ENCODE peak calls at places on chromosome 21, in ten cellular contexts. One of them, this sample, is unnamed.

GRCh38 chr21:30199989-30200388 is 15.9 kb downstream of the CLDN8 start:
- DNase-seq in thyroid gland: no peak
- DNase-seq in NB4: no peak
- DNase-seq in breast epithelium: no peak
- DNase-seq in A549: no peak
- DNase-seq in suprapubic skin: no peak
- DNase-seq in esophagus muscularis mucosa: no peak
- DNase-seq in body of pancreas: no peak
- DNase-seq in K562: no peak
- DNase-seq in HCT116: no peak
- DNase-seq in this sample: no peak

GRCh38 chr21:29641001-29641634 is 298.7 kb downstream of the GRIK1 start:
- DNase-seq in thyroid gland: no peak
- DNase-seq in NB4: no peak
- DNase-seq in breast epithelium: no peak
- DNase-seq in A549: no peak
- DNase-seq in suprapubic skin: no peak
- DNase-seq in esophagus muscularis mucosa: no peak
- DNase-seq in body of pancreas: no peak
- DNase-seq in K562: no peak
- DNase-seq in HCT116: no peak
- DNase-seq in this sample: no peak

GRCh38 chr21:29007801-29008200 is 11.3 kb downstream of the RWDD2B start:
- DNase-seq in thyroid gland: no peak
- DNase-seq in NB4: no peak
- DNase-seq in breast epithelium: no peak
- DNase-seq in A549: no peak
- DNase-seq in suprapubic skin: no peak
- DNase-seq in esophagus muscularis mucosa: no peak
- DNase-seq in body of pancreas: no peak
- DNase-seq in K562: no peak
- DNase-seq in HCT116: no peak
- DNase-seq in this sample: no peak

GRCh38 chr21:42513151-42513984 is at the start of gene SLC37A1:
- DNase-seq in thyroid gland: no peak
- DNase-seq in NB4: peak; percentile 41
- DNase-seq in breast epithelium: no peak
- DNase-seq in A549: no peak
- DNase-seq in suprapubic skin: no peak
- DNase-seq in esophagus muscularis mucosa: no peak
- DNase-seq in body of pancreas: no peak
- DNase-seq in K562: peak; percentile 40
- DNase-seq in HCT116: no peak
- DNase-seq in this sample: peak; percentile 64

GRCh38 chr21:22342855-22343254 is 1344.6 kb downstream of the NCAM2 start:
- DNase-seq in thyroid gland: no peak
- DNase-seq in NB4: no peak
- DNase-seq in breast epithelium: no peak
- DNase-seq in A549: no peak
- DNase-seq in suprapubic skin: no peak
- DNase-seq in esophagus muscularis mucosa: no peak
- DNase-seq in body of pancreas: peak; percentile 61
- DNase-seq in K562: no peak
- DNase-seq in HCT116: no peak
- DNase-seq in this sample: no peak

GRCh38 chr21:38322551-38322950 is 65.8 kb downstream of the KCNJ15 start:
- DNase-seq in thyroid gland: no peak
- DNase-seq in NB4: no peak
- DNase-seq in breast epithelium: no peak
- DNase-seq in A549: no peak
- DNase-seq in suprapubic skin: no peak
- DNase-seq in esophagus muscularis mucosa: no peak
- DNase-seq in body of pancreas: no peak
- DNase-seq in K562: no peak
- DNase-seq in HCT116: no peak
- DNase-seq in this sample: no peak

GRCh38 chr21:14968821-14969220 is 96.0 kb downstream of the NRIP1 start:
- DNase-seq in thyroid gland: no peak
- DNase-seq in NB4: no peak
- DNase-seq in breast epithelium: no peak
- DNase-seq in A549: no peak
- DNase-seq in suprapubic skin: no peak
- DNase-seq in esophagus muscularis mucosa: no peak
- DNase-seq in body of pancreas: no peak
- DNase-seq in K562: no peak
- DNase-seq in HCT116: no peak
- DNase-seq in this sample: no peak

GRCh38 chr21:16193758-16194606 is 464.2 kb downstream of the USP25 start:
- DNase-seq in thyroid gland: peak; percentile 70
- DNase-seq in NB4: peak; percentile 80
- DNase-seq in breast epithelium: peak; percentile 24
- DNase-seq in A549: peak; percentile 4
- DNase-seq in suprapubic skin: peak; percentile 73
- DNase-seq in esophagus muscularis mucosa: no peak
- DNase-seq in body of pancreas: peak; percentile 29
- DNase-seq in K562: no peak
- DNase-seq in HCT116: no peak
- DNase-seq in this sample: peak; percentile 67

GRCh38 chr21:34878940-34879339 is 170.2 kb downstream of the RUNX1 start:
- DNase-seq in thyroid gland: no peak
- DNase-seq in NB4: no peak
- DNase-seq in breast epithelium: no peak
- DNase-seq in A549: no peak
- DNase-seq in suprapubic skin: no peak
- DNase-seq in esophagus muscularis mucosa: no peak
- DNase-seq in body of pancreas: no peak
- DNase-seq in K562: no peak
- DNase-seq in HCT116: no peak
- DNase-seq in this sample: no peak

GRCh38 chr21:15895142-15896106 is 165.6 kb downstream of the USP25 start:
- DNase-seq in thyroid gland: peak; percentile 32
- DNase-seq in NB4: no peak
- DNase-seq in breast epithelium: no peak
- DNase-seq in A549: no peak
- DNase-seq in suprapubic skin: no peak
- DNase-seq in esophagus muscularis mucosa: no peak
- DNase-seq in body of pancreas: no peak
- DNase-seq in K562: no peak
- DNase-seq in HCT116: no peak
- DNase-seq in this sample: no peak

GRCh38 chr21:28359300-28359699 is 633.4 kb downstream of the LTN1 start:
- DNase-seq in thyroid gland: no peak
- DNase-seq in NB4: no peak
- DNase-seq in breast epithelium: no peak
- DNase-seq in A549: no peak
- DNase-seq in suprapubic skin: no peak
- DNase-seq in esophagus muscularis mucosa: no peak
- DNase-seq in body of pancreas: no peak
- DNase-seq in K562: no peak
- DNase-seq in HCT116: no peak
- DNase-seq in this sample: no peak

GRCh38 chr21:29433366-29434059 is 134.8 kb downstream of the BACH1 start:
- DNase-seq in thyroid gland: no peak
- DNase-seq in NB4: no peak
- DNase-seq in breast epithelium: no peak
- DNase-seq in A549: no peak
- DNase-seq in suprapubic skin: no peak
- DNase-seq in esophagus muscularis mucosa: no peak
- DNase-seq in body of pancreas: no peak
- DNase-seq in K562: no peak
- DNase-seq in HCT116: no peak
- DNase-seq in this sample: no peak

GRCh38 chr21:18985584-18985983 is 582.0 kb upstream of the TMPRSS15 start:
- DNase-seq in thyroid gland: no peak
- DNase-seq in NB4: no peak
- DNase-seq in breast epithelium: no peak
- DNase-seq in A549: no peak
- DNase-seq in suprapubic skin: no peak
- DNase-seq in esophagus muscularis mucosa: no peak
- DNase-seq in body of pancreas: no peak
- DNase-seq in K562: no peak
- DNase-seq in HCT116: no peak
- DNase-seq in this sample: no peak

GRCh38 chr21:25561668-25562641 is 45.3 kb downstream of the MRPL39 start:
- DNase-seq in thyroid gland: peak; percentile 56
- DNase-seq in NB4: peak; percentile 88
- DNase-seq in breast epithelium: no peak
- DNase-seq in A549: no peak
- DNase-seq in suprapubic skin: peak; percentile 64
- DNase-seq in esophagus muscularis mucosa: no peak
- DNase-seq in body of pancreas: peak; percentile 45
- DNase-seq in K562: no peak
- DNase-seq in HCT116: no peak
- DNase-seq in this sample: peak; percentile 67
- TF ChIP-seq POLR2A in thyroid gland: peak; percentile 11
- TF ChIP-seq POLR2A in NB4: peak; percentile 48
- TF ChIP-seq POLR2A in breast epithelium: no peak
- TF ChIP-seq POLR2A in A549: no peak
- TF ChIP-seq POLR2A in suprapubic skin: no peak
- TF ChIP-seq POLR2A in esophagus muscularis mucosa: no peak
- TF ChIP-seq POLR2A in body of pancreas: peak; percentile 18
- TF ChIP-seq POLR2A in K562: no peak
- TF ChIP-seq POLR2A in HCT116: no peak
- TF ChIP-seq POLR2A in this sample: no peak

GRCh38 chr21:26964379-26964778 is 2.5 kb downstream of the ADAMTS5 start:
- DNase-seq in thyroid gland: peak; percentile 83
- DNase-seq in NB4: no peak
- DNase-seq in breast epithelium: peak; percentile 89
- DNase-seq in A549: no peak
- DNase-seq in suprapubic skin: peak; percentile 85
- DNase-seq in esophagus muscularis mucosa: no peak
- DNase-seq in body of pancreas: peak; percentile 13
- DNase-seq in K562: no peak
- DNase-seq in HCT116: no peak
- DNase-seq in this sample: peak; percentile 72

GRCh38 chr21:26966360-26966977 is 419 bp downstream of the ADAMTS5 start:
- DNase-seq in thyroid gland: peak; percentile 76
- DNase-seq in NB4: peak; percentile 3
- DNase-seq in breast epithelium: peak; percentile 22
- DNase-seq in A549: no peak
- DNase-seq in suprapubic skin: no peak
- DNase-seq in esophagus muscularis mucosa: no peak
- DNase-seq in body of pancreas: no peak
- DNase-seq in K562: no peak
- DNase-seq in HCT116: no peak
- DNase-seq in this sample: no peak

GRCh38 chr21:26965567-26966359 is 1.1 kb downstream of the ADAMTS5 start:
- DNase-seq in thyroid gland: peak; percentile 83
- DNase-seq in NB4: no peak
- DNase-seq in breast epithelium: peak; percentile 20
- DNase-seq in A549: no peak
- DNase-seq in suprapubic skin: peak; percentile 65
- DNase-seq in esophagus muscularis mucosa: no peak
- DNase-seq in body of pancreas: peak; percentile 28
- DNase-seq in K562: no peak
- DNase-seq in HCT116: no peak
- DNase-seq in this sample: peak; percentile 85

GRCh38 chr21:26965091-26965566 is 1.8 kb downstream of the ADAMTS5 start:
- DNase-seq in thyroid gland: no peak
- DNase-seq in NB4: no peak
- DNase-seq in breast epithelium: peak; percentile 55
- DNase-seq in A549: no peak
- DNase-seq in suprapubic skin: peak; percentile 66
- DNase-seq in esophagus muscularis mucosa: no peak
- DNase-seq in body of pancreas: no peak
- DNase-seq in K562: no peak
- DNase-seq in HCT116: no peak
- DNase-seq in this sample: no peak

DNA sequence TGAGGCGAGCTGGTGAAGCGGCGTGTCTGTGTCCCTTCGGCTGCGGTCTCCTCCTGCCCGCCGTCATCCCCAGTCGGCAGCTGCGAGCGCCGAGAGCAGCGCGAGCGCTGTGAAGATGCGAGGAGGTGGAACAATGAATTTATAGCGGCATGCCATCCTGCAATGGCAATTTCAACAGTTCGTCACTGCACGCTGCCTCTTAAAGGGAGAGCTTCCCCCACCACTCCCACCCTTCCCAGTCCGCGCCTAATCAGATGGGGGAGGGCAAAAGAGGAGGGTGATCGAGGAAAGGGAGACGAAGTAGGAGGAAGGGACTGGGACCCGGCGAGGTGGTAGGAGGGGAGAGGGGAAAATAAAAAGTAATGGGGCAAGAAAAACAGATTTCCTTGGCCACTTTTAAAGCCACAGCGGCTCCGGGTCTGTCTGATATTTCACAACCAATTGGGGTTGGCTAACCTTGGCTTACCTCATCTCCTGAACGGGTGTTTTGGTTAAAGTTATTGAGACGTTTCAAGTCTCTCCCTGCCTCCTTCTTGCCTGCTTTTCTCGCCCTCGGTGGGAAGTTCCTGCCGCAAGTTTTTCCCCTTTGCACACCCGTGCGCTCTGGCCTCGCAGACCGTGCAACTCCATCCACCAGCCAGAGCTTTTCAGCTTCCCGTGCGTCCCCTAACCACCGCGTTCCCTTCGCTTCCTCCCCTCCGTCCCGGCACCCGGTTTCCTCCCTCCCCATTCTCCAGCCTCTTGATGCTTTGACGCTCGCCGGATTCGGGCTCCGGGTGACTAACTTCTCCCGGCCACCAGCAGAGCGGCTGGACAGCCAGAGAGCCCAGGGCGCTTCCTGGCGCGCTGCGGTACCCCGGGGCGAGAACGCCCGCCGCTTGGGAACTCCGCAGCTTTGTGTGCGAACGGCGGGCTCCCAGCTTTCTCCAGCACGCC is at the start of gene ADAMTS5:
- DNase-seq in thyroid gland: peak; percentile 67
- DNase-seq in NB4: peak; percentile 75
- DNase-seq in breast epithelium: peak; percentile 40
- DNase-seq in A549: no peak
- DNase-seq in suprapubic skin: peak; percentile 88
- DNase-seq in esophagus muscularis mucosa: no peak
- DNase-seq in body of pancreas: peak; percentile 14
- DNase-seq in K562: no peak
- DNase-seq in HCT116: no peak
- DNase-seq in this sample: peak; percentile 73
- TF ChIP-seq CTCF in thyroid gland: no peak
- TF ChIP-seq CTCF in NB4: no peak
- TF ChIP-seq CTCF in breast epithelium: no peak
- TF ChIP-seq CTCF in A549: no peak
- TF ChIP-seq CTCF in suprapubic skin: no peak
- TF ChIP-seq CTCF in esophagus muscularis mucosa: no peak
- TF ChIP-seq CTCF in body of pancreas: no peak
- TF ChIP-seq CTCF in K562: no peak
- TF ChIP-seq CTCF in HCT116: no peak
- TF ChIP-seq CTCF in this sample: no peak

GRCh38 chr21:46455575-46456385 is 2.9 kb upstream of the DIP2A start:
- DNase-seq in thyroid gland: no peak
- DNase-seq in NB4: no peak
- DNase-seq in breast epithelium: no peak
- DNase-seq in A549: no peak
- DNase-seq in suprapubic skin: peak; percentile 48
- DNase-seq in esophagus muscularis mucosa: no peak
- DNase-seq in body of pancreas: no peak
- DNase-seq in K562: peak; percentile 78
- DNase-seq in HCT116: peak; percentile 6
- DNase-seq in this sample: no peak
- TF ChIP-seq POLR2A in thyroid gland: no peak
- TF ChIP-seq POLR2A in NB4: no peak
- TF ChIP-seq POLR2A in breast epithelium: no peak
- TF ChIP-seq POLR2A in A549: no peak
- TF ChIP-seq POLR2A in suprapubic skin: no peak
- TF ChIP-seq POLR2A in esophagus muscularis mucosa: no peak
- TF ChIP-seq POLR2A in body of pancreas: no peak
- TF ChIP-seq POLR2A in K562: no peak
- TF ChIP-seq POLR2A in HCT116: no peak
- TF ChIP-seq POLR2A in this sample: no peak

GRCh38 chr21:35933466-35933865 is 126.9 kb downstream of the SETD4 start:
- DNase-seq in thyroid gland: peak; percentile 9
- DNase-seq in NB4: peak; percentile 79
- DNase-seq in breast epithelium: no peak
- DNase-seq in A549: no peak
- DNase-seq in suprapubic skin: peak; percentile 87
- DNase-seq in esophagus muscularis mucosa: peak; percentile 92
- DNase-seq in body of pancreas: peak; percentile 69
- DNase-seq in K562: no peak
- DNase-seq in HCT116: peak; percentile 36
- DNase-seq in this sample: peak; percentile 45
- TF ChIP-seq CTCF in thyroid gland: no peak
- TF ChIP-seq CTCF in NB4: no peak
- TF ChIP-seq CTCF in breast epithelium: no peak
- TF ChIP-seq CTCF in A549: no peak
- TF ChIP-seq CTCF in suprapubic skin: no peak
- TF ChIP-seq CTCF in esophagus muscularis mucosa: no peak
- TF ChIP-seq CTCF in body of pancreas: no peak
- TF ChIP-seq CTCF in K562: no peak
- TF ChIP-seq CTCF in HCT116: peak; percentile 36
- TF ChIP-seq CTCF in this sample: no peak